ENCODE peak calls at places on chromosomes 11 and 22, in five cellular contexts. N, Q, C, W and G are unnamed samples.

GRCh38 chr22:39317084-39317755 is 2.2 kb downstream of the RPL3 start:
- DNase-seq in N (no peak), Q (no peak), C (no peak), W (no peak), G (no peak)

GRCh38 chr11:61028135-61028729 is 56.8 kb downstream of the CD6 start:
- DNase-seq in N (peak; percentile 54), Q (no peak), C (no peak), W (no peak), G (no peak)

GRCh38 chr11:115333106-115333505 is 171.1 kb downstream of the CADM1 start:
- DNase-seq in N (no peak), Q (no peak), C (no peak), W (no peak), G (no peak)

GRCh38 chr11:126233391-126233790 is 21.8 kb downstream of the FAM118B start:
- DNase-seq in N (no peak), Q (no peak), C (no peak), W (peak; percentile 9), G (no peak)

GRCh38 chr11:66848671-66849500 is 5.6 kb downstream of the RCE1 start:
- DNase-seq in N (no peak), Q (peak; percentile 7), C (no peak), W (no peak), G (no peak)

GRCh38 chr22:40183029-40183581 is 5.4 kb downstream of the TNRC6B start:
- DNase-seq in N (no peak), Q (peak; percentile 30), C (peak; percentile 77), W (peak; percentile 86), G (peak; percentile 39)

GRCh38 chr11:125949271-125950177 is 3.7 kb downstream of the VSIG10L2 start:
- DNase-seq in N (no peak), Q (no peak), C (no peak), W (no peak), G (no peak)

GRCh38 chr11:122098223-122098980 is 17.6 kb downstream of the BLID start:
- DNase-seq in N (no peak), Q (no peak), C (no peak), W (no peak), G (no peak)

GRCh38 chr11:12868315-12869073 is 140.6 kb upstream of the RASSF10 start:
- DNase-seq in N (no peak), Q (no peak), C (no peak), W (peak; percentile 39), G (no peak)